ENCODE peak calls at places on chromosomes 4 and X, in seven cellular contexts. O is esophagus squamous epithelium; V is stomach; M is OCI-LY7; P is pancreas; T is CD4-positive, alpha-beta T cell; Y is HCT116. Z is an unnamed sample. For H3K9me3, the result is how much of the 10 kb centered on the place peaks cover.

GRCh38 chrX:31435592-31435991 is 363.8 kb upstream of the FTHL17 start:
- DNase-seq in O (no peak), V (no peak), M (no peak), P (no peak), T (no peak), Y (no peak), Z (no peak)

GRCh38 chr4:107709916-107710315 is 10.1 kb downstream of the PAPSS1 start:
- DNase-seq in O (no peak), V (no peak), M (no peak), P (no peak), T (no peak), Y (no peak), Z (no peak)

GRCh38 chr4:4541661-4542570 is at the start of gene STX18:
- DNase-seq in O (peak), V (peak), M (peak), P (peak), T (peak), Y (peak), Z (peak)

GRCh38 chr4:89249716-89250361 is 57.8 kb downstream of the GPRIN3 start:
- DNase-seq in O (no peak), V (no peak), M (no peak), P (peak), T (no peak), Y (no peak), Z (no peak)

GRCh38 chr4:15162465-15163283 is 160.4 kb downstream of the CPEB2 start:
- DNase-seq in O (no peak), V (no peak), M (peak), P (no peak), T (no peak), Y (no peak), Z (no peak)

GRCh38 chr4:139234258-139234657 is 45.8 kb downstream of the MGARP start:
- DNase-seq in O (no peak), V (no peak), M (no peak), P (no peak), T (no peak), Y (no peak), Z (no peak)

GRCh38 chr4:7498406-7499200 is 63.9 kb upstream of the PSAPL1 start:
- DNase-seq in O (no peak), V (no peak), M (no peak), P (no peak), T (no peak), Y (no peak), Z (no peak)

GRCh38 chr4:141339966-141340365 is 119.3 kb downstream of the ZNF330 start:
- DNase-seq in O (no peak), V (no peak), M (no peak), P (no peak), T (no peak), Y (no peak), Z (no peak)

GRCh38 chrX:103678199-103678993 is 8.1 kb downstream of the MORF4L2 start:
- DNase-seq in O (no peak), V (no peak), M (no peak), P (no peak), T (no peak), Y (no peak), Z (no peak)

GRCh38 chr4:80035336-80035735 is 37.7 kb downstream of the ANTXR2 start:
- DNase-seq in O (no peak), V (peak), M (no peak), P (no peak), T (no peak), Y (no peak), Z (no peak)

GRCh38 chrX:134792077-134792476 is 133.8 kb upstream of the PLAC1 start:
- DNase-seq in O (no peak), V (no peak), M (no peak), P (no peak), T (no peak), Y (no peak), Z (no peak)

GRCh38 chr4:95402299-95402698 is 146.5 kb downstream of the UNC5C start:
- DNase-seq in O (no peak), V (no peak), M (no peak), P (no peak), T (no peak), Y (no peak), Z (no peak)

GRCh38 chrX:119685225-119686066 is 7.5 kb downstream of the SEPTIN6 start:
- DNase-seq in O (no peak), V (no peak), M (peak), P (no peak), T (no peak), Y (no peak), Z (peak)

GRCh38 chr4:123848615-123849014 is 452.0 kb downstream of the SPRY1 start:
- DNase-seq in O (no peak), V (no peak), M (no peak), P (no peak), T (no peak), Y (no peak), Z (no peak)

GRCh38 chr4:183517781-183518180 is 12.9 kb downstream of the ING2 start:
- DNase-seq in O (no peak), V (no peak), M (no peak), P (no peak), T (no peak), Y (no peak), Z (no peak)

GRCh38 chrX:72609313-72609712 is 36.7 kb upstream of the HDAC8 start:
- DNase-seq in O (no peak), V (no peak), M (no peak), P (no peak), T (no peak), Y (no peak), Z (no peak)

GRCh38 chrX:36436286-36436860 is 516.8 kb downstream of the CFAP47 start:
- DNase-seq in O (no peak), V (no peak), M (no peak), P (no peak), T (no peak), Y (no peak), Z (no peak)

GRCh38 chr4:2837904-2838496 is 5.6 kb upstream of the ADD1 start:
- DNase-seq in O (no peak), V (peak), M (peak), P (no peak), T (peak), Y (no peak), Z (peak)

GRCh38 chr4:24118031-24118430 is 228.2 kb upstream of the PPARGC1A start:
- DNase-seq in O (no peak), V (no peak), M (no peak), P (no peak), T (no peak), Y (no peak), Z (no peak)

GRCh38 chr4:135249006-135249405 is 1047.4 kb upstream of the PABPC4L start:
- DNase-seq in O (no peak), V (no peak), M (no peak), P (no peak), T (no peak), Y (no peak), Z (no peak)

GRCh38 chrX:147738260-147738659 is 173.5 kb upstream of the FMR1 start:
- DNase-seq in O (no peak), V (no peak), M (no peak), P (no peak), T (no peak), Y (no peak), Z (no peak)

GRCh38 chr4:142719854-142720541 is 126.1 kb downstream of the INPP4B start:
- DNase-seq in O (no peak), V (no peak), M (peak), P (no peak), T (no peak), Y (peak), Z (no peak)

GRCh38 chr4:68271851-68272756 is 26.6 kb upstream of the TMPRSS11B start:
- DNase-seq in O (no peak), V (no peak), M (peak), P (no peak), T (no peak), Y (peak), Z (no peak)

GRCh38 chr4:184911310-184911709 is 85.5 kb upstream of the ACSL1 start:
- DNase-seq in O (no peak), V (peak), M (no peak), P (no peak), T (no peak), Y (peak), Z (no peak)

GRCh38 chr4:3868146-3868840 is 102.1 kb downstream of the ADRA2C start:
- DNase-seq in O (no peak), V (no peak), M (no peak), P (no peak), T (no peak), Y (no peak), Z (no peak)

GRCh38 chrX:76127341-76127740 is 45.5 kb upstream of the PBDC1 start:
- DNase-seq in O (no peak), V (no peak), M (peak), P (no peak), T (no peak), Y (no peak), Z (no peak)

GRCh38 chr4:74055096-74055495 is 16.6 kb upstream of the CXCL3 start:
- DNase-seq in O (no peak), V (no peak), M (no peak), P (no peak), T (no peak), Y (no peak), Z (no peak)

GRCh38 chr4:124334119-124334518 is 378.4 kb downstream of the ANKRD50 start:
- DNase-seq in O (no peak), V (no peak), M (peak), P (no peak), T (no peak), Y (peak), Z (no peak)

GRCh38 chr4:98662619-98663225 is 4.3 kb upstream of the TSPAN5 start:
- DNase-seq in O (no peak), V (no peak), M (no peak), P (no peak), T (peak), Y (no peak), Z (peak)

GRCh38 chr4:155367608-155368007 is 9.2 kb downstream of the MAP9 start:
- DNase-seq in O (no peak), V (no peak), M (no peak), P (no peak), T (no peak), Y (no peak), Z (no peak)

GRCh38 chrX:29634516-29634915 is 580.8 kb upstream of the MAGEB2 start:
- DNase-seq in O (no peak), V (no peak), M (no peak), P (no peak), T (no peak), Y (no peak), Z (no peak)

GRCh38 chr4:53618321-53618720 is 27.0 kb upstream of the LNX1 start:
- DNase-seq in O (no peak), V (no peak), M (no peak), P (no peak), T (no peak), Y (no peak), Z (no peak)

GRCh38 chr4:38184404-38184803 is 224.2 kb downstream of the PTTG2 start:
- DNase-seq in O (no peak), V (no peak), M (no peak), P (no peak), T (no peak), Y (no peak), Z (no peak)

GRCh38 chr4:14834382-14834781 is 167.9 kb upstream of the CPEB2 start:
- DNase-seq in O (no peak), V (no peak), M (no peak), P (no peak), T (no peak), Y (no peak), Z (no peak)

GRCh38 chrX:50747471-50747900 is 66.5 kb downstream of the SHROOM4 start:
- DNase-seq in O (no peak), V (no peak), M (peak), P (no peak), T (no peak), Y (no peak), Z (no peak)

GRCh38 chr4:146932111-146932510 is 13.6 kb downstream of the TTC29 start:
- DNase-seq in O (no peak), V (no peak), M (no peak), P (no peak), T (no peak), Y (no peak), Z (no peak)

GRCh38 chrX:47420264-47420663 is 49.9 kb downstream of the ZNF157 start:
- DNase-seq in O (no peak), V (no peak), M (no peak), P (no peak), T (no peak), Y (no peak), Z (no peak)

GRCh38 chrX:47422444-47422843 is 52.1 kb downstream of the ZNF157 start:
- DNase-seq in O (no peak), V (no peak), M (no peak), P (no peak), T (no peak), Y (no peak), Z (no peak)

GRCh38 chrX:47420967-47421366 is 50.6 kb downstream of the ZNF157 start:
- DNase-seq in O (no peak), V (no peak), M (no peak), P (no peak), T (no peak), Y (no peak), Z (no peak)
- H3K9me3 ChIP-seq in O (under half), V (under half), M (under half), P (under half), T (under half), Y (under half), Z (under half)

GRCh38 chr4:116015062-116015461 is 901.6 kb upstream of the NDST4 start:
- DNase-seq in O (no peak), V (no peak), M (peak), P (no peak), T (no peak), Y (no peak), Z (no peak)
- H3K9me3 ChIP-seq in O (under half), V (half or more), M (under half), P (under half), T (half or more), Y (under half), Z (under half)

DNA sequence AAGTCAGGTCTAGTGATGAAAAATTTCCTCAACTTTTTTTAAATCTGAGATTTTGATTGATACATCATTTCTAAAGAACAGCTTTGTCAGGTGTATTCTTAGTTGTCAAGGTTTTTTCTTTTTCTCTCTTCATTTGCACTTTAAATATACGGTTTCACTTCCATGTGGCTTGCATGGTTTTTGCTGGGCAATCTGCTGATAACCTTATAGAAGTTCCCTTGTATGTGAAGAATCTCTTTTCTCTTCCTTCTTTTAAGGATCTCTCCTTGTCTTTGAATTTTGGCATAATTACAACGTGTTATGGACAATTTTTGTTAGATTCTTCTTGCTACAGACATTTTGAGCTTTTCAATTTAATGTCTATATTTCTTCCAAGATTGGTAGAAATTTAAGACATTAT is 76.4 kb downstream of the ZNF721 start:
- DNase-seq in O (no peak), V (no peak), M (no peak), P (no peak), T (no peak), Y (no peak), Z (no peak)
- H3K9me3 ChIP-seq in O (half or more), V (half or more), M (under half), P (under half), T (half or more), Y (under half), Z (under half)

GRCh38 chr4:159096434-159096833 is 6.4 kb upstream of the RAPGEF2 start:
- DNase-seq in O (no peak), V (no peak), M (no peak), P (no peak), T (no peak), Y (no peak), Z (no peak)
- H3K9me3 ChIP-seq in O (under half), V (under half), M (under half), P (under half), T (under half), Y (under half), Z (under half)

GRCh38 chr4:34039766-34040165 is 2204.5 kb downstream of the ARAP2 start:
- DNase-seq in O (no peak), V (no peak), M (no peak), P (no peak), T (no peak), Y (no peak), Z (no peak)

GRCh38 chr4:34046580-34046979 is 2197.7 kb downstream of the ARAP2 start:
- DNase-seq in O (no peak), V (no peak), M (no peak), P (no peak), T (no peak), Y (peak), Z (no peak)

GRCh38 chr4:34047363-34047762 is 2197.0 kb downstream of the ARAP2 start:
- DNase-seq in O (no peak), V (no peak), M (no peak), P (no peak), T (no peak), Y (no peak), Z (no peak)

GRCh38 chr4:34037280-34037679 is 2207.0 kb downstream of the ARAP2 start:
- DNase-seq in O (no peak), V (no peak), M (no peak), P (no peak), T (no peak), Y (no peak), Z (no peak)

DNA sequence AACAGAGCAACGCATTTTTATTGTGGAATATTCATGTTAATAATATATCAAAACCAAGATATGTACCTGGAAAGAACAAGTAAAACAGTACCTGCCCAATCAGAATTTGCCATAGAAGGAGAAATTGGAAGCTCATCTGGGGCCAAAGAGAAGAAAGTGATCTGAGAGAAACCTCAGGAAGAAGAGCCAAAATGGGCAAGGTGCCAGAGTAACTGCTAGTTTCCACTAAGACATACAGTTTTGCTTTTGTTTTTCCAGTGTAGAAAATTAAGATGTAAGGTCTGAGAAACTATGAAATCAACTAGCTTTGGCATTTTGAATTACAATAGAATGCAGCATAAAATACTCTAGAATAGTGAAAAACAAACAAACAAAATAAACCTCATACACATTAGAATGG is 2201.2 kb downstream of the ARAP2 start:
- DNase-seq in O (no peak), V (no peak), M (no peak), P (no peak), T (no peak), Y (no peak), Z (no peak)
- H3K9me3 ChIP-seq in O (under half), V (under half), M (under half), P (under half), T (under half), Y (under half), Z (under half)

GRCh38 chr4:129062580-129062979 is 30.8 kb downstream of the SCLT1 start:
- DNase-seq in O (no peak), V (no peak), M (no peak), P (no peak), T (no peak), Y (no peak), Z (no peak)

GRCh38 chr4:129064717-129065116 is 28.6 kb downstream of the SCLT1 start:
- DNase-seq in O (no peak), V (no peak), M (no peak), P (no peak), T (no peak), Y (no peak), Z (no peak)

GRCh38 chr4:129059028-129059427 is 34.3 kb downstream of the SCLT1 start:
- DNase-seq in O (no peak), V (no peak), M (no peak), P (no peak), T (no peak), Y (no peak), Z (no peak)

GRCh38 chr4:129063640-129064039 is 29.7 kb downstream of the SCLT1 start:
- DNase-seq in O (no peak), V (no peak), M (no peak), P (no peak), T (no peak), Y (no peak), Z (no peak)
- H3K9me3 ChIP-seq in O (half or more), V (half or more), M (half or more), P (under half), T (under half), Y (under half), Z (under half)

DNA sequence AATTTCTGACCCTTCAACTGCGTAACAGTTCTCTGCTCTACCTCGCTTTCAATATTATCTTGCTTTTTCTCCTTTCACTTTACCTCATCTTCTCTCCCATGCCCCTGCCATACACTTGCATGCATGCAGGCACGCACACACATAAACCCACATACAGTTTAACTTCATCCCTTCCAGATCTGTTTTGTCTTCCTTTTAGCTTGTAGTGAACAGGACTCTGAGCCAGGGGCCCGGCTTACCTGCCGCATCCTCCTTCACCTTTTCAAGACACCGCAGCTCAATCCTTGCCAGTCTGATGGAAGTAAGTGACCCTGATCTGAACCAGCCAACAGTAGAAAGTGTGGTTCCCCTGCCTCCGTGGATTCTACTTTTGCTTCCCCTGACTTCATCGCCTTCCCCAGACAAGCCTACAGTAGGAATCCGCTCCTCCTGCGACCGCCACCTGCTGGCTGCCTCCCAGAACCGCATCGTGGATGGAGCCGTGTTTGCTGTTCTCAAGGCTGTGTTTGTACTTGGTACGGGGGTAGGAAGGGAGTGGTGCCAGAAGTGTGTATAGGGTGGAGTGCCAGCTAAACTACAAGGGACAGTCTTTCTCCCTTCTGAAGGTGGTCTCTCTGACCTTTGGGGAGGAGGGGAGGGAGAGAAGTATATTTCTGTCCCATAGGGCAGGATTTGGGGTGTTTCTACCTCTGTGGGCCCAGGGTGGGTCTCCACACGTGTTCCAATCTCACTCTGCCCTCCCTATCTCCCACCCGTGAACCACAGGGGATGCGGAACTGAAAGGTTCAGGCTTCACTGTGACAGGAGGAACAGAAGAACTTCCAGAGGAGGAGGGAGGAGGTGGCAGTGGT is 10.7 kb downstream of the MED12 start:
- DNase-seq in O (no peak), V (peak), M (peak), P (peak), T (peak), Y (no peak), Z (peak)
- H3K9me3 ChIP-seq in O (under half), V (under half), M (under half), P (under half), T (under half), Y (under half), Z (under half)

DNA sequence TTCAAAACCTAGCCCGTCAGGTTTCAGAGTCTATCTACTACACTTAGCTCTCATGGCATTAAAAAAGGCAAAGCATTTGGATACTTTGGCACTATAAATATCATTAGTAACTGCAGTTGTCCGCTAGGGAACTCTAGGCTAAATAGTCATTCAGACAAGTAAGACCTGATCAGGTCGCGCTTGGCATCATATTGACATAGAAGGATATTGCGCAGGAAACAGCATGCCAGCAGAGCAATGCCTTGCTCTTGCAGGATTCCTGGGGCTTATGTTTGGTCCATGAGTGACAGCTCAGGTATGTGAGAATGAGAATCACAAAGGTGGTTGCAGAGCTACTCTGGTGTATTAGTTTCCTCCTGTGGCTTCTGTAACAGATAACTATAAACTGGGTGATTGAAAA is 62.7 kb downstream of the KDM6A start:
- DNase-seq in O (no peak), V (no peak), M (no peak), P (no peak), T (no peak), Y (no peak), Z (no peak)
- H3K9me3 ChIP-seq in O (under half), V (under half), M (under half), P (under half), T (under half), Y (under half), Z (under half)

Z was measured in T-helper 17 cell.